ENCODE peak calls at places on chromosome 1, in nine cellular contexts. D is HEK293T, F is hypothalamus, N is AG09319, P is ELR, K is left ventricle myocardium inferior, L is adrenal gland, G is esophagus squamous epithelium, S is amygdala. R is an unnamed sample.

GRCh38 chr1:234893725-234894630 is 234.7 kb downstream of the TOMM20 start:
- DNase-seq in N (no peak), D (no peak), K (no peak), L (peak; percentile 73), G (no peak), P (peak; percentile 86), F (no peak), S (no peak), R (peak; percentile 88)

GRCh38 chr1:210527091-210527490 is 198.4 kb downstream of the HHAT start:
- DNase-seq in L (no peak), P (no peak), K (no peak), N (no peak), F (no peak), S (no peak), D (no peak), G (no peak), R (no peak)

GRCh38 chr1:31666290-31666963 is 21.8 kb upstream of the PEF1 start:
- DNase-seq in K (no peak), L (no peak), N (peak; percentile 7), S (no peak), G (no peak), F (no peak), P (peak; percentile 34), D (no peak), R (peak; percentile 82)

GRCh38 chr1:27388337-27389005 is 4.0 kb upstream of the GPR3 start:
- DNase-seq in F (no peak), D (peak; percentile 64), L (peak; percentile 91), P (peak; percentile 59), K (peak; percentile 68), S (peak; percentile 34), N (no peak), G (no peak), R (peak; percentile 64)

GRCh38 chr1:185813401-185813979 is 79.3 kb downstream of the HMCN1 start:
- DNase-seq in P (peak; percentile 73), N (peak; percentile 34), L (no peak), K (no peak), F (no peak), D (peak; percentile 37), S (no peak), G (no peak), R (peak; percentile 58)

GRCh38 chr1:245682638-245683376 is 528.0 kb downstream of the KIF26B start:
- DNase-seq in D (no peak), G (no peak), F (no peak), K (no peak), S (no peak), N (no peak), P (no peak), L (peak; percentile 36), R (no peak)

GRCh38 chr1:203744008-203744972 is 20.7 kb upstream of the LAX1 start:
- DNase-seq in G (no peak), L (peak; percentile 84), S (peak; percentile 4), F (no peak), P (no peak), D (no peak), N (peak; percentile 22), K (peak; percentile 45), R (no peak)

GRCh38 chr1:61640531-61641125 is 84.3 kb downstream of the TM2D1 start:
- DNase-seq in L (no peak), G (no peak), S (no peak), D (no peak), K (peak; percentile 23), N (no peak), F (no peak), P (no peak), R (no peak)

GRCh38 chr1:39898648-39899603 is 2.8 kb downstream of the MYCL start:
- DNase-seq in K (no peak), F (peak; percentile 15), L (no peak), D (peak; percentile 88), P (peak; percentile 65), G (no peak), S (peak; percentile 56), N (no peak), R (peak; percentile 69)

GRCh38 chr1:70140343-70140742 is 65.0 kb downstream of the LRRC40 start:
- DNase-seq in G (no peak), P (peak; percentile 17), N (peak; percentile 70), S (no peak), L (peak; percentile 60), K (no peak), D (no peak), F (no peak), R (no peak)

GRCh38 chr1:214493126-214493796 is 58.1 kb downstream of the PTPN14 start:
- DNase-seq in S (no peak), P (peak; percentile 52), L (no peak), G (no peak), D (no peak), K (no peak), F (no peak), N (no peak), R (no peak)

GRCh38 chr1:9225411-9225785 is 9.2 kb upstream of the H6PD start:
- DNase-seq in N (no peak), P (no peak), L (peak; percentile 83), S (no peak), K (no peak), D (no peak), F (no peak), G (no peak), R (no peak)

GRCh38 chr1:25568834-25569598 is 25.6 kb downstream of the LDLRAP1 start:
- DNase-seq in L (peak; percentile 77), G (no peak), D (no peak), S (peak; percentile 27), F (no peak), K (no peak), N (no peak), P (peak; percentile 96), R (peak; percentile 96)

GRCh38 chr1:40783001-40783905 is at the start of gene KCNQ4:
- DNase-seq in L (peak; percentile 58), G (no peak), D (peak; percentile 67), K (peak; percentile 60), S (peak; percentile 27), P (peak; percentile 37), N (no peak), F (no peak), R (peak; percentile 39)

GRCh38 chr1:55289614-55290013 is 74.5 kb upstream of the USP24 start:
- DNase-seq in L (no peak), G (no peak), N (no peak), D (peak; percentile 49), K (no peak), F (no peak), S (no peak), P (no peak), R (no peak)

GRCh38 chr1:64915381-64916274 is 50.7 kb downstream of the JAK1 start:
- DNase-seq in K (no peak), P (peak; percentile 89), F (no peak), N (no peak), L (no peak), D (no peak), G (no peak), S (no peak), R (peak; percentile 77)

GRCh38 chr1:170063109-170063826 is 11.2 kb downstream of the KIFAP3 start:
- DNase-seq in S (no peak), K (no peak), P (peak; percentile 52), G (no peak), D (no peak), L (no peak), N (no peak), F (no peak), R (peak; percentile 15)

GRCh38 chr1:41418868-41419583 is 57.8 kb downstream of the FOXO6 start:
- DNase-seq in P (peak; percentile 94), N (peak; percentile 72), G (peak; percentile 7), S (peak; percentile 10), D (no peak), F (no peak), L (peak; percentile 92), K (peak; percentile 83), R (peak; percentile 94)

GRCh38 chr1:246428542-246429308 is 78.4 kb downstream of the SMYD3 start:
- DNase-seq in K (no peak), G (no peak), P (peak; percentile 100), F (no peak), N (peak; percentile 30), S (no peak), D (no peak), L (no peak), R (peak; percentile 99)

GRCh38 chr1:170445096-170445495 is 86.9 kb upstream of the GORAB start:
- DNase-seq in F (no peak), P (peak; percentile 71), G (no peak), D (no peak), S (no peak), N (peak; percentile 54), K (no peak), L (no peak), R (peak; percentile 64)

GRCh38 chr1:151513626-151514101 is 2.5 kb downstream of the CGN start:
- DNase-seq in S (no peak), N (no peak), D (no peak), G (no peak), P (no peak), L (no peak), F (no peak), K (no peak), R (peak; percentile 58)

GRCh38 chr1:35768350-35769187 is 1.2 kb downstream of the CLSPN start:
- DNase-seq in G (no peak), K (no peak), F (no peak), P (peak; percentile 16), L (no peak), N (no peak), D (no peak), S (no peak), R (no peak)

GRCh38 chr1:28416509-28417194 is 47.1 kb downstream of the PHACTR4 start:
- DNase-seq in G (no peak), F (no peak), S (no peak), K (no peak), P (peak; percentile 35), N (no peak), D (peak; percentile 68), L (no peak), R (peak; percentile 23)

GRCh38 chr1:245585252-245585959 is 430.6 kb downstream of the KIF26B start:
- DNase-seq in N (peak; percentile 22), P (peak; percentile 60), G (no peak), L (peak; percentile 18), K (no peak), S (no peak), F (no peak), D (peak; percentile 10), R (peak; percentile 83)

GRCh38 chr1:17161137-17161700 is 42.0 kb upstream of the PADI2 start:
- DNase-seq in S (no peak), K (no peak), D (no peak), L (no peak), P (peak; percentile 19), G (no peak), F (no peak), N (no peak), R (no peak)

GRCh38 chr1:116193768-116194167 is 82.6 kb downstream of the MAB21L3 start:
- DNase-seq in P (no peak), L (no peak), S (no peak), N (no peak), K (no peak), F (no peak), D (no peak), G (no peak), R (no peak)

GRCh38 chr1:29858646-29859045 is 622.3 kb downstream of the PTPRU start:
- DNase-seq in L (no peak), N (no peak), K (no peak), D (no peak), P (no peak), F (no peak), S (no peak), G (no peak), R (peak; percentile 46)

GRCh38 chr1:14095001-14095400 is 395.0 kb downstream of the PRDM2 start:
- DNase-seq in F (no peak), P (no peak), L (no peak), K (no peak), N (no peak), S (no peak), D (peak; percentile 32), G (no peak), R (peak; percentile 23)